ENCODE peak calls at places on chromosomes 11 and 22, in seven cellular contexts. V is effector memory CD4-positive, alpha-beta T cell; M is prostate gland; P is NCI-H1092 treated with DMSO at 0.1 percent for 48 hours; K is RPMI8226; X is activated gamma-delta T cell treated with Interleukin-2 at 50 U/mL for 16 hours; S is stimulated activated CD8-positive, alpha-beta memory T cell treated with anti-CD3 and anti-CD28 coated beads, Interleukin-12 subunit alpha, Interleukin-12 subunit beta, amount 100 ng/mL, for 4 hours. F is an unnamed sample.

GRCh38 chr22:50469377-50470305 is 5.2 kb downstream of the SBF1 start:
- DNase-seq in V (peak), M (peak), P (no peak), K (peak), X (peak), S (peak), F (peak)

GRCh38 chr22:41638124-41638523 is 17.0 kb downstream of the XRCC6 start:
- DNase-seq in V (no peak), M (no peak), P (no peak), K (no peak), X (no peak), S (no peak), F (no peak)

GRCh38 chr22:26922804-26923203 is 265.4 kb downstream of the MIAT start:
- DNase-seq in V (no peak), M (no peak), P (no peak), K (peak), X (no peak), S (no peak), F (no peak)

GRCh38 chr11:2748061-2748813 is 48.4 kb upstream of the KCNQ1OT1 start:
- DNase-seq in V (no peak), M (no peak), P (no peak), K (no peak), X (no peak), S (no peak), F (no peak)

GRCh38 chr11:117969160-117969991 is 16.8 kb upstream of the IL10RA start:
- DNase-seq in V (no peak), M (no peak), P (no peak), K (no peak), X (no peak), S (no peak), F (no peak)

GRCh38 chr11:76233936-76234703 is 27.8 kb upstream of the WNT11 start:
- DNase-seq in V (no peak), M (no peak), P (no peak), K (peak), X (no peak), S (no peak), F (no peak)

GRCh38 chr11:59754494-59754858 is 700 bp upstream of the STX3 start:
- DNase-seq in V (no peak), M (peak), P (peak), K (peak), X (no peak), S (no peak), F (no peak)

GRCh38 chr11:95688501-95689222 is 100.9 kb downstream of the FAM76B start:
- DNase-seq in V (no peak), M (no peak), P (no peak), K (no peak), X (no peak), S (no peak), F (no peak)

GRCh38 chr11:30735946-30736345 is 149.8 kb upstream of the MPPED2 start:
- DNase-seq in V (no peak), M (no peak), P (no peak), K (no peak), X (no peak), S (no peak), F (no peak)

GRCh38 chr22:27391092-27391770 is 410.3 kb downstream of the MN1 start:
- DNase-seq in V (no peak), M (no peak), P (no peak), K (no peak), X (no peak), S (no peak), F (no peak)

GRCh38 chr11:79617561-79617960 is 176.7 kb upstream of the TENM4 start:
- DNase-seq in V (no peak), M (no peak), P (no peak), K (no peak), X (no peak), S (no peak), F (no peak)

GRCh38 chr22:45225732-45226560 is 14.7 kb downstream of the KIAA0930 start:
- DNase-seq in V (no peak), M (peak), P (no peak), K (no peak), X (no peak), S (no peak), F (no peak)

GRCh38 chr11:120324932-120325810 is at the start of gene TLCD5:
- DNase-seq in V (no peak), M (peak), P (peak), K (peak), X (peak), S (no peak), F (no peak)

GRCh38 chr11:44351006-44351660 is 41.2 kb upstream of the ALX4 start:
- DNase-seq in V (no peak), M (no peak), P (no peak), K (peak), X (no peak), S (no peak), F (no peak)

GRCh38 chr11:87137711-87138110 is 100.0 kb downstream of the TMEM135 start:
- DNase-seq in V (no peak), M (no peak), P (no peak), K (no peak), X (no peak), S (no peak), F (no peak)

GRCh38 chr11:859394-860131 is 16.9 kb downstream of the TSPAN4 start:
- DNase-seq in V (no peak), M (peak), P (peak), K (peak), X (no peak), S (no peak), F (no peak)

GRCh38 chr11:63839508-63840355 is 822 bp downstream of the MARK2 start:
- DNase-seq in V (no peak), M (peak), P (peak), K (peak), X (no peak), S (peak), F (no peak)

GRCh38 chr11:112652786-112653390 is 308.3 kb upstream of the NCAM1 start:
- DNase-seq in V (no peak), M (no peak), P (no peak), K (no peak), X (no peak), S (no peak), F (no peak)

GRCh38 chr11:128522943-128523518 is 64.3 kb downstream of the ETS1 start:
- DNase-seq in V (peak), M (no peak), P (no peak), K (no peak), X (peak), S (no peak), F (no peak)